ENCODE peak calls at places on chromosomes 7 and 10, in seven cellular contexts. B is NCI-H1092 treated with DMSO at 0.1 percent for 48 hours, I is AG09319, V is retinal pigment epithelial cell, O is Ammon's horn, T is GM10248, Z is LHCN-M2. D is an unnamed sample.

GRCh38 chr7:26704786-26705185 is 159.6 kb downstream of the SKAP2 start:
- DNase-seq in Z (peak; percentile 17), T (no peak), V (no peak), I (no peak), B (no peak), O (no peak), D (no peak)

GRCh38 chr7:19107392-19108147 is 9.9 kb downstream of the TWIST1 start:
- DNase-seq in T (no peak), O (no peak), B (peak; percentile 55), V (no peak), I (no peak), Z (peak; percentile 82), D (peak; percentile 53)

GRCh38 chr10:26706206-26706605 is 8.7 kb downstream of the PDSS1 start:
- DNase-seq in T (no peak), Z (no peak), V (no peak), B (no peak), I (no peak), O (no peak), D (no peak)

GRCh38 chr7:73844848-73845460 is 2.6 kb upstream of the METTL27 start:
- DNase-seq in O (no peak), T (no peak), B (no peak), Z (peak; percentile 37), I (no peak), V (no peak), D (no peak)

GRCh38 chr10:120732067-120732466 is 119.1 kb upstream of the WDR11 start:
- DNase-seq in Z (no peak), O (no peak), T (no peak), B (no peak), V (no peak), I (no peak), D (no peak)

GRCh38 chr7:149459201-149459539 is 1.7 kb downstream of the ZNF777 start:
- DNase-seq in B (no peak), I (no peak), V (no peak), O (no peak), Z (no peak), T (no peak), D (no peak)

GRCh38 chr7:118559207-118559606 is 334.7 kb downstream of the ANKRD7 start:
- DNase-seq in V (no peak), O (no peak), Z (no peak), B (no peak), I (no peak), T (no peak), D (no peak)

GRCh38 chr10:68251146-68251545 is 19.2 kb upstream of the ATOH7 start:
- DNase-seq in Z (no peak), I (no peak), B (no peak), T (no peak), O (no peak), V (no peak), D (no peak)

GRCh38 chr10:70376436-70377378 is 5.7 kb downstream of the LRRC20 start:
- DNase-seq in I (no peak), B (no peak), O (no peak), T (no peak), Z (peak; percentile 14), V (no peak), D (no peak)

GRCh38 chr7:34157137-34157536 is 251.8 kb downstream of the BMPER start:
- DNase-seq in O (no peak), B (no peak), I (no peak), T (no peak), V (no peak), Z (no peak), D (no peak)

GRCh38 chr10:84348860-84349259 is 20.5 kb downstream of the CCSER2 start:
- DNase-seq in Z (peak; percentile 55), B (no peak), V (no peak), I (no peak), O (no peak), T (no peak), D (no peak)

GRCh38 chr7:145539910-145540309 is 576.7 kb upstream of the CNTNAP2 start:
- DNase-seq in B (no peak), I (no peak), T (no peak), O (no peak), Z (no peak), V (no peak), D (no peak)

GRCh38 chr7:38858281-38858884 is 50.6 kb downstream of the VPS41 start:
- DNase-seq in Z (peak; percentile 80), I (no peak), T (no peak), V (peak; percentile 64), B (peak; percentile 23), O (peak; percentile 17), D (no peak)

GRCh38 chr10:72084094-72084459 is 4.3 kb downstream of the SPOCK2 start:
- DNase-seq in T (no peak), I (no peak), B (no peak), Z (no peak), V (no peak), O (no peak), D (no peak)

D was measured in ureter.